ENCODE peak calls at places on chromosomes 13 and 19, in eight cellular contexts. D is glutamatergic neuron, Q is cardiac fibroblast, R is tibial artery, M is IMR-90, Z is GM23338, W is upper lobe of right lung, P is dorsolateral prefrontal cortex. H is an unnamed sample.

GRCh38 chr13:44810067-44810840 is 179.0 kb downstream of the NUFIP1 start:
- DNase-seq in D (no peak), Q (peak), R (no peak), M (no peak), Z (no peak), W (no peak), P (no peak), H (no peak)

GRCh38 chr19:47421844-47422395 is 2.6 kb upstream of the MEIS3 start:
- DNase-seq in D (peak), Q (no peak), R (no peak), M (no peak), Z (peak), W (no peak), P (no peak), H (no peak)

GRCh38 chr13:41544824-41545707 is 87.7 kb downstream of the RGCC start:
- DNase-seq in D (no peak), Q (peak), R (no peak), M (peak), Z (no peak), W (no peak), P (no peak), H (peak)

GRCh38 chr13:110364081-110364480 is 57.0 kb downstream of the COL4A2 start:
- DNase-seq in D (no peak), Q (no peak), R (no peak), M (no peak), Z (no peak), W (no peak), P (no peak), H (no peak)

GRCh38 chr19:44050740-44051653 is 839 bp upstream of the ZNF223 start:
- DNase-seq in D (no peak), Q (peak), R (no peak), M (no peak), Z (peak), W (no peak), P (peak), H (no peak)

GRCh38 chr19:18292810-18293641 is 11.6 kb upstream of the JUND start:
- DNase-seq in D (peak), Q (peak), R (peak), M (peak), Z (peak), W (peak), P (peak), H (peak)

GRCh38 chr13:26811636-26812035 is 51.0 kb upstream of the GPR12 start:
- DNase-seq in D (no peak), Q (no peak), R (no peak), M (no peak), Z (no peak), W (no peak), P (no peak), H (no peak)

GRCh38 chr13:45773944-45774343 is 71.8 kb downstream of the CBY2 start:
- DNase-seq in D (no peak), Q (no peak), R (no peak), M (no peak), Z (no peak), W (no peak), P (no peak), H (no peak)

GRCh38 chr13:27419333-27419732 is 5.1 kb upstream of the GTF3A start:
- DNase-seq in D (no peak), Q (no peak), R (no peak), M (peak), Z (no peak), W (no peak), P (no peak), H (no peak)

GRCh38 chr19:46118136-46118535 is 6.4 kb downstream of the IGFL3 start:
- DNase-seq in D (no peak), Q (no peak), R (no peak), M (no peak), Z (no peak), W (no peak), P (no peak), H (no peak)

GRCh38 chr19:45834970-45835369 is 19.9 kb upstream of the RSPH6A start:
- DNase-seq in D (no peak), Q (no peak), R (no peak), M (no peak), Z (no peak), W (no peak), P (no peak), H (no peak)

GRCh38 chr13:19984430-19985218 is 26.1 kb downstream of the ZMYM2 start:
- DNase-seq in D (no peak), Q (peak), R (no peak), M (peak), Z (peak), W (no peak), P (no peak), H (peak)

GRCh38 chr13:55999709-56000108 is 1141.0 kb upstream of the PRR20A start:
- DNase-seq in D (no peak), Q (no peak), R (no peak), M (no peak), Z (peak), W (no peak), P (no peak), H (no peak)

GRCh38 chr13:91162180-91162579 is 185.3 kb upstream of the MIR17HG start:
- DNase-seq in D (no peak), Q (no peak), R (no peak), M (no peak), Z (peak), W (no peak), P (no peak), H (no peak)

GRCh38 chr19:44254496-44254895 is 5.2 kb upstream of the ZNF233 start:
- DNase-seq in D (no peak), Q (no peak), R (no peak), M (no peak), Z (no peak), W (no peak), P (no peak), H (no peak)

DNA sequence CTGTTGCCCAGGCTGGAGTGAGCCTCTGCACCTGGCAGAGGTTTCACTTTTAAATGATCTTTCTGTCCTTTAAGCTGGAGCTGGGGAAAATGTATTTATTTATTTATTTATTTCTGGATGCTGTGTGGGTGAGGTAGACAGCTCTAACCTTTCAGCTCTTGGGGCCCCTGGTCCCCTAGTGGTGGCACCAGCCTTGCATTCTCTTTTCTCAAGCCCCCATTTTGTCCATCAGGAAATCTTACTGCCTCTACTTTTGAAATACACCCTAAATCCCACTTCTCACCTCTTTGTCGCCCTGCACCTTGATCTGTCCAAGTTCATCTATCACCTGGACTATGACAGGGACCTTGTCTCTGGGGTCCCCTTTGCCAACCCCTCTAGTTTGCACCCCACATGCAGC is 2.1 kb upstream of the B9D2 start:
- DNase-seq in D (no peak), Q (no peak), R (no peak), M (no peak), Z (peak), W (no peak), P (no peak), H (no peak)
- TF ChIP-seq CTCF in D (no peak), Q (peak), R (no peak), M (peak), Z (peak), W (no peak), P (no peak), H (peak)

DNA sequence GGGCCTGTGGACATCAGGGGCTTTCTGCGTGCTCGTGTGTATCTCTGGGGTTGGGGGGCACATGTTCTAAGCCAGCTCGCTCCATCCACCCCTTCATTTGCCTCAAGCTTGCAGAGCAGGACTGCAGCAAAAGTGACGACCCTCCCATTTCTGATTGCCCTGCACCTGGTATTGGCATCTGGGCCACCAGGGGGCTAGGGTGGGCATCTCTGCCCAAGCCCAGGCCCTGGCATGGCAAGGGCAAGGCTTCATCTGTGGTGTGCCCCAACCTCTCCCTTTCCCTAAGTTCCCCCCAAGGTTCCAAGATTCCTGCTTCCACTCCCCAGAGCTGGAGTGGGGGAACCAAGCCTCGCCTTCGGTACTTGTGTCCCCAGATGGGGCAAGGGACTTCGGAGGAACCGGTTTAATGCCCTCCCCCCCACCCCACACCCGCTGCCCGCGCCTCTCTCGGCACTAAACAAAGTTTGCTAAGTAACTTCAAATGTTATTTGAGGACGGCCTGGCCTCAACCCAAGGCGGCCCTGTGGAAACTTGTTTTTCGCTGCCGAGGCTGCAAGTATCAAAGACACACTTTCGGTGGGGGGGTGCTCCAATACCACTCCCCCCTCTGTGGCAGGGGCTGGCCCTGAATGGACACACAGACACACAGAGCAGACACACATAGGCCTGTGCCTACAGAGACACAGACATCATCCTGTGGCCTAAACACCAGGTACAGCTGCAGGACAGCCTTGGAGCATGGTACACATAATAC is 12.2 kb downstream of the NFIX start:
- DNase-seq in D (no peak), Q (no peak), R (peak), M (no peak), Z (no peak), W (peak), P (no peak), H (no peak)
- TF ChIP-seq CTCF in D (no peak), Q (no peak), R (no peak), M (no peak), Z (peak), W (no peak), P (no peak), H (peak)

GRCh38 chr19:12346896-12347295 is 13.5 kb upstream of the ZNF563 start:
- DNase-seq in D (no peak), Q (peak), R (no peak), M (no peak), Z (peak), W (no peak), P (no peak), H (no peak)
- TF ChIP-seq CTCF in D (no peak), Q (no peak), R (no peak), M (no peak), Z (peak), W (no peak), P (no peak), H (no peak)

DNA sequence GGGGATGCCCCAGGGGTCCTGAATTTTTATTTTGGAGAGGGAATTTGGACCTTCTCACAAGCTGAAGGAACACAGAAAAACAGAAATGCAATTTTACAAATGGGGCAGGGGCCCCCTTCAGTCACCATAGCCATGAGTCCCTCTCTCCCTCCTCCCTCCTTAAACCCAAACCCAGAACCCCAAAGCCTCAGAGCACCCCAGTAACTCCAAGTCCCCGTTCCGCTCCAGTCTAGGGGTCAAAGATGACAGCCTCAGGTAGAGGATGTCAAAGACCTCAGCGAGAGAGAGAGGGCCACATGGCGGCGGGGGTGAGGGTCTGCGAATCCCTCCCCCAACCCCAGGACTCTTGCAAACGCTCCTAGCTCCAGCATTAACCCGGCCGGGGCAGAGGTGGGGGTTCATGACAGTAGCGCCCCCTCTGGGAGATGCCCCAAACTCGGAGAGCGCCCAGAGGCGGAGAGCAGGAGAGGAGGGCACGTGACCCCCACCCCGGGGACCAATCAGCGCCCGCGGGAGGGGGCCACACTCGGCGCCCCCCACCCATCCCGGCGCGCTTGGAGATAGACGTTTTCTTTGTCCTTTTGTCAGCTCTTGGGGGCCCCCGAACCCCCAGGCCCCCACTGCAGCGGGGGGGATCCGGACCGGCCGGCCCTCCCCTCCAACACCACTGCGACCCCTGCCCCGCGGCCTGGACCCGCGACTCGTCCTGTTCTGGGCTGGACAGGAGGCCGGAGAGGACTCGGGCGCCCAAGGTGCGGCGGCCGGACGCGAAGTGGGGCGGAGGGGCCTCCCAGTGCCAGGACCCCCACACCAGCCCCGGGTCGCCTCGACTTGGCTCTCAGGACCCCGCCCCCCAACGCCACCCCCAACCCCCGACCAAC is 20.8 kb upstream of the SEMA6B start:
- DNase-seq in D (peak), Q (no peak), R (no peak), M (no peak), Z (peak), W (no peak), P (no peak), H (no peak)
- TF ChIP-seq CTCF in D (no peak), Q (peak), R (no peak), M (no peak), Z (peak), W (peak), P (no peak), H (peak)

DNA sequence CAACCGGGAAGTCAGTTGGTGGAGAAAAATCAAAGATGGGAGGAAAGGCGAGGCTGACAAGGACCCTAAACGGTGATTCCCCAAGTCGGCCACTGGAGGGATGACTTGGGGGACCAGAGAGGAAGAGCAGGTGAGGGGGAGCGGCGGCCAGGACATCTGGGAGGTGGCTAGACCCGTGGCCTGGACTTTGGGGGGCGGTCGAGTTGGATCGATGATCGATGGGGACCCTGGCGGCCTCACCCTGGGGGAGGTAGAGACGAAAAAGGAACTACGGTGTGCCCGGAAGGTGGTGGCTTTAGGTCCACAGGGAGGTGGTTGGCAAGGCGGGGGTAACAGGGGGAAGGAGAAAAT is 7.6 kb upstream of the CIRBP start:
- DNase-seq in D (no peak), Q (no peak), R (no peak), M (no peak), Z (peak), W (peak), P (no peak), H (no peak)
- TF ChIP-seq CTCF in D (peak), Q (peak), R (no peak), M (peak), Z (peak), W (peak), P (no peak), H (peak)

GRCh38 chr13:48037346-48038173 is at the start of gene NUDT15:
- DNase-seq in D (peak), Q (peak), R (peak), M (peak), Z (peak), W (peak), P (peak), H (peak)
- TF ChIP-seq CTCF in D (peak), Q (peak), R (peak), M (peak), Z (peak), W (peak), P (peak), H (peak)

GRCh38 chr13:36509369-36509768 is 77.1 kb downstream of the CCNA1 start:
- DNase-seq in D (no peak), Q (no peak), R (no peak), M (no peak), Z (peak), W (no peak), P (no peak), H (no peak)
- TF ChIP-seq CTCF in D (peak), Q (peak), R (no peak), M (no peak), Z (peak), W (no peak), P (no peak), H (no peak)

DNA sequence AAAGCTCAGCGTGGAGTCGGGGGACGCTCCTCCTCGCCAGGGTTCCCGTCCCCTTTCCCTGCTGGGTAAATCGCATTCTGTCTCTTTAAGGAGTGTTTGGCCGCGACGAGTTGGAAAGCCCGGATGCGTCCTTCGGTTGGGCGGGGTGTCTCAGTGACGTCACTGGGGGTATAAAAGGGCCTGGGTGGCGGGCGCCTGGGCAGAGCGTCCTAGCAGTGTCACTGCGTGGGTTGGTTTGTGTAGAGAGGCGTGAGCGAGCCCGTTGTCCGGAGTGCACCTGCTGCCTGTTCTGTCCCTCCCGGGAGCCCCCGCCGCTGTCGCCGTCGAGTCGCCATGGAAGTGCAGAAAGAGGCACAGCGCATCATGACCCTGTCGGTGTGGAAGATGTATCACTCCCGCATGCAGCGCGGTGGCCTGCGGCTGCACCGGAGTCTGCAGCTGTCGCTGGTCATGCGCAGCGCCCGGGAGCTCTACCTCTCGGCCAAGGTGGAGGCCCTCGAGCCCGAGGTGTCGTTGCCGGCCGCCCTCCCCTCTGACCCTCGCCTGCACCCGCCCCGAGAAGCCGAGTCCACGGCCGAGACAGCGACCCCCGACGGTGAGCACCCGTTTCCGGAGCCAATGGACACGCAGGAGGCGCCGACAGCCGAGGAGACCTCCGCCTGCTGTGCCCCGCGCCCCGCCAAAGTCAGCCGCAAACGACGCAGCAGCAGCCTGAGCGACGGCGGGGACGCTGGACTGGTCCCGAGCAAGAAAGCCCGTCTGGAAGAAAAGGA is 2.8 kb downstream of the IER2 start:
- DNase-seq in D (peak), Q (peak), R (peak), M (peak), Z (peak), W (peak), P (peak), H (peak)
- TF ChIP-seq CTCF in D (no peak), Q (no peak), R (no peak), M (peak), Z (peak), W (no peak), P (peak), H (peak)